ENCODE peak calls at places on chromosome 2, in eight cellular contexts. J is NCI-H526, Y is WERI-Rb-1, V is C1 segment of cervical spinal cord, U is Panc1, K is lung microvascular endothelial cell, O is kidney tubule cell, T is GM19239. S is an unnamed sample.

GRCh38 chr2:120310136-120310535 is 35.8 kb upstream of the INHBB start:
- DNase-seq in T (no peak), O (no peak), V (no peak), K (no peak), Y (no peak), J (peak), U (no peak), S (no peak)

GRCh38 chr2:60536716-60537115 is 16.7 kb downstream of the BCL11A start:
- DNase-seq in Y (no peak), O (no peak), U (no peak), V (no peak), K (no peak), T (no peak), J (no peak), S (no peak)

GRCh38 chr2:19722486-19723420 is 179.0 kb downstream of the TTC32 start:
- DNase-seq in V (no peak), Y (no peak), J (no peak), U (no peak), K (no peak), O (no peak), T (no peak), S (no peak)

GRCh38 chr2:168821577-168821976 is 19.1 kb downstream of the NOSTRIN start:
- DNase-seq in K (no peak), T (no peak), O (no peak), V (no peak), J (no peak), U (no peak), Y (no peak), S (no peak)

GRCh38 chr2:44433841-44434240 is 72.1 kb downstream of the CAMKMT start:
- DNase-seq in J (no peak), O (peak), V (no peak), K (no peak), U (no peak), T (no peak), Y (no peak), S (no peak)

GRCh38 chr2:692349-692748 is 15.1 kb upstream of the TMEM18 start:
- DNase-seq in K (no peak), T (no peak), Y (no peak), V (no peak), O (no peak), U (no peak), J (no peak), S (no peak)

GRCh38 chr2:121828281-121828731 is 72.9 kb downstream of the TSN start:
- DNase-seq in K (no peak), O (peak), V (no peak), Y (no peak), T (no peak), U (no peak), J (no peak), S (no peak)

GRCh38 chr2:118902279-118903028 is 39.5 kb upstream of the MARCO start:
- DNase-seq in U (no peak), V (no peak), O (no peak), T (no peak), J (no peak), Y (no peak), K (no peak), S (no peak)

GRCh38 chr2:190636362-190636761 is 12.5 kb upstream of the NAB1 start:
- DNase-seq in K (peak), V (no peak), Y (no peak), U (no peak), T (no peak), O (peak), J (no peak), S (no peak)

GRCh38 chr2:189221811-189222210 is 42.2 kb upstream of the COL5A2 start:
- DNase-seq in O (no peak), U (no peak), K (peak), J (no peak), T (no peak), V (no peak), Y (no peak), S (no peak)

GRCh38 chr2:240304746-240305161 is 130.7 kb upstream of the GPC1 start:
- DNase-seq in U (no peak), T (no peak), K (no peak), O (no peak), V (no peak), J (no peak), Y (no peak), S (no peak)